ENCODE peak calls at places on chromosomes 12 and 14, in seven cellular contexts. F is GM12865, A is heart right ventricle, Y is brain microvascular endothelial cell, I is epithelial cell of esophagus, M is left ventricle myocardium inferior, G is fibroblast of villous mesenchyme. T is an unnamed sample.

GRCh38 chr12:3896851-3897351 is 23.7 kb upstream of the PARP11 start:
- DNase-seq in F (no peak), G (peak; percentile 71), I (peak; percentile 70), Y (no peak), A (peak; percentile 14), M (no peak), T (peak; percentile 17)

GRCh38 chr12:125403145-125403789 is 338.0 kb downstream of the AACS start:
- DNase-seq in M (no peak), G (peak; percentile 28), Y (peak; percentile 16), I (peak; percentile 26), A (no peak), F (peak; percentile 47), T (peak; percentile 3)

GRCh38 chr12:124510301-124510970 is 57.0 kb downstream of the NCOR2 start:
- DNase-seq in G (no peak), F (peak; percentile 26), I (peak; percentile 33), A (no peak), Y (no peak), M (no peak), T (no peak)

GRCh38 chr14:68687746-68688145 is 105.1 kb downstream of the ZFP36L1 start:
- DNase-seq in I (peak; percentile 95), F (no peak), G (peak; percentile 80), A (no peak), M (no peak), Y (peak; percentile 82), T (peak; percentile 98)

GRCh38 chr12:77686760-77687159 is 143.9 kb upstream of the NAV3 start:
- DNase-seq in G (peak; percentile 2), I (no peak), A (no peak), M (no peak), F (no peak), Y (peak; percentile 28), T (peak; percentile 21)

GRCh38 chr12:124646385-124647230 is 79.2 kb upstream of the NCOR2 start:
- DNase-seq in G (no peak), Y (no peak), M (no peak), A (no peak), I (no peak), F (no peak), T (no peak)

GRCh38 chr14:54364555-54365415 is 32.0 kb upstream of the CDKN3 start:
- DNase-seq in F (no peak), M (peak; percentile 61), G (peak; percentile 35), Y (no peak), I (peak; percentile 82), A (peak; percentile 68), T (peak; percentile 89)

GRCh38 chr12:92070054-92070863 is 75.4 kb downstream of the BTG1 start:
- DNase-seq in I (no peak), Y (no peak), M (no peak), G (peak; percentile 53), F (no peak), A (no peak), T (no peak)

GRCh38 chr12:24175281-24175680 is 225.8 kb upstream of the SOX5 start:
- DNase-seq in A (no peak), Y (no peak), F (no peak), I (no peak), G (no peak), M (no peak), T (no peak)

GRCh38 chr14:69658664-69659261 is 47.4 kb downstream of the SUSD6 start:
- DNase-seq in M (no peak), A (no peak), G (no peak), Y (peak; percentile 33), I (peak; percentile 70), F (no peak), T (no peak)

GRCh38 chr14:92252291-92252690 is 70.7 kb upstream of the SLC24A4 start:
- DNase-seq in G (no peak), M (no peak), A (no peak), I (no peak), F (no peak), Y (no peak), T (no peak)

GRCh38 chr12:32583535-32583934 is 95.6 kb upstream of the DNM1L start:
- DNase-seq in A (no peak), Y (peak; percentile 34), G (peak; percentile 46), I (no peak), F (no peak), M (no peak), T (no peak)

GRCh38 chr14:65940056-65940735 is 527.7 kb downstream of the FUT8 start:
- DNase-seq in I (peak; percentile 28), A (no peak), M (no peak), Y (no peak), G (peak; percentile 10), F (peak; percentile 57), T (no peak)

GRCh38 chr12:93753838-93754429 is 76.8 kb downstream of the CRADD start:
- DNase-seq in Y (no peak), A (no peak), I (no peak), G (no peak), M (no peak), F (no peak), T (no peak)

GRCh38 chr14:90993792-90994191 is 66.6 kb downstream of the RPS6KA5 start:
- DNase-seq in M (no peak), Y (no peak), F (no peak), G (no peak), A (no peak), I (no peak), T (no peak)

GRCh38 chr14:54253195-54253947 is 143.4 kb upstream of the CDKN3 start:
- DNase-seq in M (no peak), F (peak; percentile 48), Y (peak; percentile 79), A (no peak), I (peak; percentile 92), G (peak; percentile 55), T (peak; percentile 80)

GRCh38 chr14:28952707-28953106 is 186.1 kb downstream of the FOXG1 start:
- DNase-seq in I (no peak), Y (no peak), A (no peak), G (no peak), F (no peak), M (no peak), T (no peak)

GRCh38 chr14:51544901-51545300 is 106.8 kb upstream of the FRMD6 start:
- DNase-seq in M (no peak), A (no peak), G (no peak), Y (no peak), I (peak; percentile 66), F (no peak), T (no peak)

GRCh38 chr14:76917158-76917596 is 91.0 kb downstream of the LRRC74A start:
- DNase-seq in F (peak; percentile 35), I (peak; percentile 77), M (peak; percentile 47), Y (peak; percentile 82), A (peak; percentile 57), G (peak; percentile 83), T (peak; percentile 79)

GRCh38 chr14:65412881-65413738 is 580 bp downstream of the FUT8 start:
- DNase-seq in F (peak; percentile 86), G (peak; percentile 78), I (peak; percentile 77), A (peak; percentile 62), Y (peak; percentile 47), M (peak; percentile 14), T (peak; percentile 72)

GRCh38 chr14:73776194-73776537 is 62.0 kb upstream of the PNMA1 start:
- DNase-seq in I (no peak), G (no peak), F (no peak), A (no peak), Y (no peak), M (no peak), T (peak; percentile 76)

GRCh38 chr12:121713257-121714155 is 954 bp downstream of the TMEM120B start:
- DNase-seq in A (peak; percentile 19), G (peak; percentile 50), Y (no peak), I (no peak), F (peak; percentile 24), M (peak; percentile 43), T (no peak)

GRCh38 chr14:41868396-41868795 is 261.7 kb downstream of the LRFN5 start:
- DNase-seq in F (no peak), I (no peak), A (no peak), M (no peak), Y (no peak), G (no peak), T (peak; percentile 15)

GRCh38 chr12:61646639-61647038 is 613.6 kb upstream of the USP15 start:
- DNase-seq in F (no peak), G (no peak), Y (no peak), M (no peak), A (no peak), I (no peak), T (no peak)

GRCh38 chr12:39852346-39852745 is 232.7 kb upstream of the ABCD2 start:
- DNase-seq in F (no peak), I (peak; percentile 8), A (no peak), Y (no peak), M (no peak), G (no peak), T (no peak)

GRCh38 chr12:124233846-124234620 is 60.9 kb upstream of the RFLNA start:
- DNase-seq in G (peak; percentile 45), Y (peak; percentile 7), M (no peak), F (no peak), A (no peak), I (peak; percentile 85), T (peak; percentile 30)

GRCh38 chr12:130161261-130162231 is 718 bp upstream of the FZD10 start:
- DNase-seq in A (peak; percentile 50), M (peak; percentile 27), F (no peak), G (no peak), I (no peak), Y (no peak), T (no peak)

DNA sequence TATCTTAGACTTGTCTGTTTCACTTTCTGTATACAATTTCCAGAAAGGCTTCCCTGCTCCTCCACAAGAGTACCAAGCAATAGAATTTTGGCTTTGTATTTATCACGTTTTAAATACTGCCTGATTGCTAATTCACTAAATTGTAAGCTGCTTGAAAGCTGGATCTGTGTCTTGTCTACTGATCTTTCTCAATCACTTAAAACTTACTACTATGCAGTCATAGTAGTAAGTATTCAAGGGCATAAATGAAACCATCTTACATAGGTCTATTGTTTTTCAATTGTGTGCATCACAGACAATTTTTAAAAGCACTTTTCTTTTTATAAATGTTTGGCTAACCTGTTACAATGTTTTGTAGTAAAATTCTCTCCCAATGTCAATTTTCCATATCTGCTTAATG is 1.2 kb upstream of the GLIPR1L2 start:
- DNase-seq in A (no peak), Y (no peak), I (no peak), F (no peak), M (no peak), G (no peak), T (peak; percentile 8)
- H3K4me3 ChIP-seq in A (no peak overlapping the region), Y (no peak overlapping the region), I (no peak overlapping the region), F (peak overlapping the region; percentile 87), M (peak overlapping the region; percentile 76), G (peak overlapping the region; percentile 7), T (peak overlapping the region; percentile 73)

GRCh38 chr14:59004012-59004411 is 184.5 kb upstream of the DAAM1 start:
- DNase-seq in Y (no peak), G (peak; percentile 21), I (peak; percentile 6), A (no peak), M (no peak), F (no peak), T (peak; percentile 30)
- TF ChIP-seq CTCF in Y (peak; percentile 44), G (peak; percentile 47), I (peak; percentile 15), A (no peak), M (peak; percentile 30), F (no peak), T (peak; percentile 55)

GRCh38 chr14:36214476-36215216 is 38.1 kb upstream of the PTCSC3 start:
- DNase-seq in A (no peak), I (peak; percentile 6), M (no peak), F (no peak), Y (no peak), G (no peak), T (no peak)
- H3K4me3 ChIP-seq in A (no peak overlapping the region), I (no peak overlapping the region), M (no peak overlapping the region), F (no peak overlapping the region), Y (no peak overlapping the region), G (no peak overlapping the region), T (no peak overlapping the region)

DNA sequence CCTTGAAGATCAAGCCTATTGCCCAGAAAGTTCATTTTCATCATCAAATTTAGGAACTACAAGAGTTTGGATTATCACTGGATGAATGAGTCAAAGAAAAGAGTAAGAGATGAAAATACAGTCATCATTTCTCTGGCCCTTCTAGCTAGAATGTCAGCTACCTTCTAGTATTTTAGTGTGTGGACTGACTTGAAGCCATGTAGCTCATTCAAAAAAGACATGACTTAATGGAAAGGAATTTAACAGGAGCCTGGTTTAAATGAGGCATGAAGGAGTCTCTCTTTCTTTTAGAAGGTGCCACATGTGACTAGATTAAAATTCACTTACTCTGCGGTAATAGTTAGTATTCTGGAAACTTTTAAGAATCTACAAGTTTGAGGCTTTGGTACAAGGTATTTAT is 7.1 kb downstream of the PTHLH start:
- DNase-seq in G (no peak), I (peak; percentile 47), Y (no peak), A (no peak), M (no peak), F (no peak), T (peak; percentile 59)
- TF ChIP-seq CTCF in G (no peak), I (no peak), Y (no peak), A (no peak), M (no peak), F (no peak), T (no peak)